ENCODE peak calls at places on chromosomes 2 and 18, in nine cellular contexts. One of them, this sample, is unnamed.

GRCh38 chr18:64438178-64438577 is 289.3 kb upstream of the LINC00305 start:
- DNase-seq in iris pigment epithelial cell: no peak
- DNase-seq in NCI-H1436: no peak
- DNase-seq in astrocyte: no peak
- DNase-seq in iPS DF 6.9: no peak
- DNase-seq in smooth muscle cell of the brain vasculature: no peak
- DNase-seq in activated CD8-positive, alpha-beta memory T cell treated with anti-CD3 and anti-CD28 coated beads for 24 hours: no peak
- DNase-seq in HT1080: no peak
- DNase-seq in C1 segment of cervical spinal cord: no peak
- DNase-seq in this sample: no peak

GRCh38 chr2:162301151-162301804 is 17.2 kb downstream of the IFIH1 start:
- DNase-seq in iris pigment epithelial cell: peak
- DNase-seq in NCI-H1436: peak
- DNase-seq in astrocyte: peak
- DNase-seq in iPS DF 6.9: no peak
- DNase-seq in smooth muscle cell of the brain vasculature: peak
- DNase-seq in activated CD8-positive, alpha-beta memory T cell treated with anti-CD3 and anti-CD28 coated beads for 24 hours: peak
- DNase-seq in HT1080: peak
- DNase-seq in C1 segment of cervical spinal cord: peak
- DNase-seq in this sample: peak

GRCh38 chr2:168583710-168584521 is 127.8 kb downstream of the CERS6 start:
- DNase-seq in iris pigment epithelial cell: peak
- DNase-seq in NCI-H1436: no peak
- DNase-seq in astrocyte: peak
- DNase-seq in iPS DF 6.9: no peak
- DNase-seq in smooth muscle cell of the brain vasculature: no peak
- DNase-seq in activated CD8-positive, alpha-beta memory T cell treated with anti-CD3 and anti-CD28 coated beads for 24 hours: no peak
- DNase-seq in HT1080: peak
- DNase-seq in C1 segment of cervical spinal cord: no peak
- DNase-seq in this sample: no peak

GRCh38 chr2:101823347-101823791 is 125.9 kb downstream of the MAP4K4 start:
- DNase-seq in iris pigment epithelial cell: peak
- DNase-seq in NCI-H1436: no peak
- DNase-seq in astrocyte: peak
- DNase-seq in iPS DF 6.9: no peak
- DNase-seq in smooth muscle cell of the brain vasculature: no peak
- DNase-seq in activated CD8-positive, alpha-beta memory T cell treated with anti-CD3 and anti-CD28 coated beads for 24 hours: peak
- DNase-seq in HT1080: peak
- DNase-seq in C1 segment of cervical spinal cord: peak
- DNase-seq in this sample: peak

GRCh38 chr2:67165141-67165990 is 231.8 kb upstream of the ETAA1 start:
- DNase-seq in iris pigment epithelial cell: no peak
- DNase-seq in NCI-H1436: no peak
- DNase-seq in astrocyte: peak
- DNase-seq in iPS DF 6.9: no peak
- DNase-seq in smooth muscle cell of the brain vasculature: no peak
- DNase-seq in activated CD8-positive, alpha-beta memory T cell treated with anti-CD3 and anti-CD28 coated beads for 24 hours: no peak
- DNase-seq in HT1080: no peak
- DNase-seq in C1 segment of cervical spinal cord: no peak
- DNase-seq in this sample: no peak

GRCh38 chr2:11495844-11496271 is 29.9 kb upstream of the E2F6 start:
- DNase-seq in iris pigment epithelial cell: peak
- DNase-seq in NCI-H1436: no peak
- DNase-seq in astrocyte: no peak
- DNase-seq in iPS DF 6.9: no peak
- DNase-seq in smooth muscle cell of the brain vasculature: no peak
- DNase-seq in activated CD8-positive, alpha-beta memory T cell treated with anti-CD3 and anti-CD28 coated beads for 24 hours: peak
- DNase-seq in HT1080: no peak
- DNase-seq in C1 segment of cervical spinal cord: peak
- DNase-seq in this sample: peak

GRCh38 chr2:181573140-181573736 is 83.7 kb downstream of the CERKL start:
- DNase-seq in iris pigment epithelial cell: peak
- DNase-seq in NCI-H1436: peak
- DNase-seq in astrocyte: peak
- DNase-seq in iPS DF 6.9: no peak
- DNase-seq in smooth muscle cell of the brain vasculature: peak
- DNase-seq in activated CD8-positive, alpha-beta memory T cell treated with anti-CD3 and anti-CD28 coated beads for 24 hours: no peak
- DNase-seq in HT1080: peak
- DNase-seq in C1 segment of cervical spinal cord: no peak
- DNase-seq in this sample: no peak

GRCh38 chr18:36627616-36628015 is 201.2 kb downstream of the TPGS2 start:
- DNase-seq in iris pigment epithelial cell: no peak
- DNase-seq in NCI-H1436: no peak
- DNase-seq in astrocyte: no peak
- DNase-seq in iPS DF 6.9: no peak
- DNase-seq in smooth muscle cell of the brain vasculature: no peak
- DNase-seq in activated CD8-positive, alpha-beta memory T cell treated with anti-CD3 and anti-CD28 coated beads for 24 hours: no peak
- DNase-seq in HT1080: no peak
- DNase-seq in C1 segment of cervical spinal cord: no peak
- DNase-seq in this sample: no peak

GRCh38 chr2:239227661-239228371 is 173.0 kb downstream of the HDAC4 start:
- DNase-seq in iris pigment epithelial cell: no peak
- DNase-seq in NCI-H1436: no peak
- DNase-seq in astrocyte: peak
- DNase-seq in iPS DF 6.9: no peak
- DNase-seq in smooth muscle cell of the brain vasculature: peak
- DNase-seq in activated CD8-positive, alpha-beta memory T cell treated with anti-CD3 and anti-CD28 coated beads for 24 hours: no peak
- DNase-seq in HT1080: no peak
- DNase-seq in C1 segment of cervical spinal cord: no peak
- DNase-seq in this sample: no peak

GRCh38 chr2:209495855-209496585 is 72.2 kb downstream of the MAP2 start:
- DNase-seq in iris pigment epithelial cell: peak
- DNase-seq in NCI-H1436: no peak
- DNase-seq in astrocyte: peak
- DNase-seq in iPS DF 6.9: no peak
- DNase-seq in smooth muscle cell of the brain vasculature: peak
- DNase-seq in activated CD8-positive, alpha-beta memory T cell treated with anti-CD3 and anti-CD28 coated beads for 24 hours: no peak
- DNase-seq in HT1080: peak
- DNase-seq in C1 segment of cervical spinal cord: no peak
- DNase-seq in this sample: no peak

GRCh38 chr2:198890490-198890889 is 567.2 kb downstream of the SATB2 start:
- DNase-seq in iris pigment epithelial cell: no peak
- DNase-seq in NCI-H1436: no peak
- DNase-seq in astrocyte: no peak
- DNase-seq in iPS DF 6.9: no peak
- DNase-seq in smooth muscle cell of the brain vasculature: no peak
- DNase-seq in activated CD8-positive, alpha-beta memory T cell treated with anti-CD3 and anti-CD28 coated beads for 24 hours: no peak
- DNase-seq in HT1080: no peak
- DNase-seq in C1 segment of cervical spinal cord: no peak
- DNase-seq in this sample: no peak

GRCh38 chr18:13611616-13612110 is 114.7 kb downstream of the FAM210A start:
- DNase-seq in iris pigment epithelial cell: peak
- DNase-seq in NCI-H1436: no peak
- DNase-seq in astrocyte: peak
- DNase-seq in iPS DF 6.9: no peak
- DNase-seq in smooth muscle cell of the brain vasculature: no peak
- DNase-seq in activated CD8-positive, alpha-beta memory T cell treated with anti-CD3 and anti-CD28 coated beads for 24 hours: no peak
- DNase-seq in HT1080: peak
- DNase-seq in C1 segment of cervical spinal cord: peak
- DNase-seq in this sample: peak

GRCh38 chr2:15745907-15746306 is 154.2 kb downstream of the DDX1 start:
- DNase-seq in iris pigment epithelial cell: no peak
- DNase-seq in NCI-H1436: no peak
- DNase-seq in astrocyte: no peak
- DNase-seq in iPS DF 6.9: no peak
- DNase-seq in smooth muscle cell of the brain vasculature: no peak
- DNase-seq in activated CD8-positive, alpha-beta memory T cell treated with anti-CD3 and anti-CD28 coated beads for 24 hours: no peak
- DNase-seq in HT1080: no peak
- DNase-seq in C1 segment of cervical spinal cord: no peak
- DNase-seq in this sample: no peak

GRCh38 chr2:150042844-150043503 is 444.5 kb downstream of the RND3 start:
- DNase-seq in iris pigment epithelial cell: no peak
- DNase-seq in NCI-H1436: peak
- DNase-seq in astrocyte: no peak
- DNase-seq in iPS DF 6.9: no peak
- DNase-seq in smooth muscle cell of the brain vasculature: no peak
- DNase-seq in activated CD8-positive, alpha-beta memory T cell treated with anti-CD3 and anti-CD28 coated beads for 24 hours: no peak
- DNase-seq in HT1080: no peak
- DNase-seq in C1 segment of cervical spinal cord: no peak
- DNase-seq in this sample: no peak

GRCh38 chr2:19355931-19356544 is 2.4 kb downstream of the OSR1 start:
- DNase-seq in iris pigment epithelial cell: no peak
- DNase-seq in NCI-H1436: no peak
- DNase-seq in astrocyte: no peak
- DNase-seq in iPS DF 6.9: no peak
- DNase-seq in smooth muscle cell of the brain vasculature: no peak
- DNase-seq in activated CD8-positive, alpha-beta memory T cell treated with anti-CD3 and anti-CD28 coated beads for 24 hours: no peak
- DNase-seq in HT1080: no peak
- DNase-seq in C1 segment of cervical spinal cord: no peak
- DNase-seq in this sample: peak

GRCh38 chr2:68046642-68047240 is 16.1 kb downstream of the C1D start:
- DNase-seq in iris pigment epithelial cell: no peak
- DNase-seq in NCI-H1436: no peak
- DNase-seq in astrocyte: no peak
- DNase-seq in iPS DF 6.9: no peak
- DNase-seq in smooth muscle cell of the brain vasculature: no peak
- DNase-seq in activated CD8-positive, alpha-beta memory T cell treated with anti-CD3 and anti-CD28 coated beads for 24 hours: no peak
- DNase-seq in HT1080: no peak
- DNase-seq in C1 segment of cervical spinal cord: no peak
- DNase-seq in this sample: no peak

GRCh38 chr2:168538534-168538933 is 82.5 kb downstream of the CERS6 start:
- DNase-seq in iris pigment epithelial cell: no peak
- DNase-seq in NCI-H1436: no peak
- DNase-seq in astrocyte: peak
- DNase-seq in iPS DF 6.9: no peak
- DNase-seq in smooth muscle cell of the brain vasculature: no peak
- DNase-seq in activated CD8-positive, alpha-beta memory T cell treated with anti-CD3 and anti-CD28 coated beads for 24 hours: no peak
- DNase-seq in HT1080: peak
- DNase-seq in C1 segment of cervical spinal cord: no peak
- DNase-seq in this sample: no peak

GRCh38 chr2:26735096-26735495 is 29.0 kb upstream of the SLC35F6 start:
- DNase-seq in iris pigment epithelial cell: peak
- DNase-seq in NCI-H1436: no peak
- DNase-seq in astrocyte: peak
- DNase-seq in iPS DF 6.9: no peak
- DNase-seq in smooth muscle cell of the brain vasculature: peak
- DNase-seq in activated CD8-positive, alpha-beta memory T cell treated with anti-CD3 and anti-CD28 coated beads for 24 hours: no peak
- DNase-seq in HT1080: peak
- DNase-seq in C1 segment of cervical spinal cord: no peak
- DNase-seq in this sample: no peak

GRCh38 chr2:42962521-42962953 is 170.2 kb upstream of the HAAO start:
- DNase-seq in iris pigment epithelial cell: peak
- DNase-seq in NCI-H1436: no peak
- DNase-seq in astrocyte: no peak
- DNase-seq in iPS DF 6.9: no peak
- DNase-seq in smooth muscle cell of the brain vasculature: no peak
- DNase-seq in activated CD8-positive, alpha-beta memory T cell treated with anti-CD3 and anti-CD28 coated beads for 24 hours: no peak
- DNase-seq in HT1080: no peak
- DNase-seq in C1 segment of cervical spinal cord: no peak
- DNase-seq in this sample: no peak

GRCh38 chr2:146818122-146818521 is 1026.7 kb upstream of the ACVR2A start:
- DNase-seq in iris pigment epithelial cell: peak
- DNase-seq in NCI-H1436: no peak
- DNase-seq in astrocyte: peak
- DNase-seq in iPS DF 6.9: no peak
- DNase-seq in smooth muscle cell of the brain vasculature: no peak
- DNase-seq in activated CD8-positive, alpha-beta memory T cell treated with anti-CD3 and anti-CD28 coated beads for 24 hours: no peak
- DNase-seq in HT1080: peak
- DNase-seq in C1 segment of cervical spinal cord: no peak
- DNase-seq in this sample: no peak

GRCh38 chr18:64919971-64920370 is 771.1 kb upstream of the LINC00305 start:
- DNase-seq in iris pigment epithelial cell: no peak
- DNase-seq in NCI-H1436: no peak
- DNase-seq in astrocyte: no peak
- DNase-seq in iPS DF 6.9: no peak
- DNase-seq in smooth muscle cell of the brain vasculature: no peak
- DNase-seq in activated CD8-positive, alpha-beta memory T cell treated with anti-CD3 and anti-CD28 coated beads for 24 hours: no peak
- DNase-seq in HT1080: no peak
- DNase-seq in C1 segment of cervical spinal cord: no peak
- DNase-seq in this sample: no peak

GRCh38 chr2:99354060-99354459 is 16.9 kb downstream of the EIF5B start:
- DNase-seq in iris pigment epithelial cell: peak
- DNase-seq in NCI-H1436: no peak
- DNase-seq in astrocyte: peak
- DNase-seq in iPS DF 6.9: no peak
- DNase-seq in smooth muscle cell of the brain vasculature: no peak
- DNase-seq in activated CD8-positive, alpha-beta memory T cell treated with anti-CD3 and anti-CD28 coated beads for 24 hours: no peak
- DNase-seq in HT1080: no peak
- DNase-seq in C1 segment of cervical spinal cord: no peak
- DNase-seq in this sample: no peak

GRCh38 chr2:143684731-143685364 is 555.6 kb downstream of the ARHGAP15 start:
- DNase-seq in iris pigment epithelial cell: no peak
- DNase-seq in NCI-H1436: no peak
- DNase-seq in astrocyte: no peak
- DNase-seq in iPS DF 6.9: no peak
- DNase-seq in smooth muscle cell of the brain vasculature: no peak
- DNase-seq in activated CD8-positive, alpha-beta memory T cell treated with anti-CD3 and anti-CD28 coated beads for 24 hours: no peak
- DNase-seq in HT1080: no peak
- DNase-seq in C1 segment of cervical spinal cord: no peak
- DNase-seq in this sample: no peak

GRCh38 chr2:73037947-73038585 is 33.4 kb downstream of the SFXN5 start:
- DNase-seq in iris pigment epithelial cell: no peak
- DNase-seq in NCI-H1436: no peak
- DNase-seq in astrocyte: no peak
- DNase-seq in iPS DF 6.9: no peak
- DNase-seq in smooth muscle cell of the brain vasculature: no peak
- DNase-seq in activated CD8-positive, alpha-beta memory T cell treated with anti-CD3 and anti-CD28 coated beads for 24 hours: no peak
- DNase-seq in HT1080: no peak
- DNase-seq in C1 segment of cervical spinal cord: no peak
- DNase-seq in this sample: no peak

GRCh38 chr2:129008055-129008880 is 689.6 kb upstream of the HS6ST1 start:
- DNase-seq in iris pigment epithelial cell: no peak
- DNase-seq in NCI-H1436: no peak
- DNase-seq in astrocyte: no peak
- DNase-seq in iPS DF 6.9: no peak
- DNase-seq in smooth muscle cell of the brain vasculature: no peak
- DNase-seq in activated CD8-positive, alpha-beta memory T cell treated with anti-CD3 and anti-CD28 coated beads for 24 hours: no peak
- DNase-seq in HT1080: no peak
- DNase-seq in C1 segment of cervical spinal cord: no peak
- DNase-seq in this sample: no peak

GRCh38 chr2:200194746-200195145 is 111.7 kb upstream of the SPATS2L start:
- DNase-seq in iris pigment epithelial cell: no peak
- DNase-seq in NCI-H1436: no peak
- DNase-seq in astrocyte: no peak
- DNase-seq in iPS DF 6.9: no peak
- DNase-seq in smooth muscle cell of the brain vasculature: no peak
- DNase-seq in activated CD8-positive, alpha-beta memory T cell treated with anti-CD3 and anti-CD28 coated beads for 24 hours: no peak
- DNase-seq in HT1080: no peak
- DNase-seq in C1 segment of cervical spinal cord: no peak
- DNase-seq in this sample: no peak

GRCh38 chr2:15973446-15974202 is 33.3 kb downstream of the MYCN start:
- DNase-seq in iris pigment epithelial cell: no peak
- DNase-seq in NCI-H1436: no peak
- DNase-seq in astrocyte: no peak
- DNase-seq in iPS DF 6.9: no peak
- DNase-seq in smooth muscle cell of the brain vasculature: no peak
- DNase-seq in activated CD8-positive, alpha-beta memory T cell treated with anti-CD3 and anti-CD28 coated beads for 24 hours: no peak
- DNase-seq in HT1080: no peak
- DNase-seq in C1 segment of cervical spinal cord: no peak
- DNase-seq in this sample: no peak

GRCh38 chr18:76446321-76446720 is 48.7 kb downstream of the ZNF516 start:
- DNase-seq in iris pigment epithelial cell: no peak
- DNase-seq in NCI-H1436: no peak
- DNase-seq in astrocyte: no peak
- DNase-seq in iPS DF 6.9: no peak
- DNase-seq in smooth muscle cell of the brain vasculature: no peak
- DNase-seq in activated CD8-positive, alpha-beta memory T cell treated with anti-CD3 and anti-CD28 coated beads for 24 hours: peak
- DNase-seq in HT1080: no peak
- DNase-seq in C1 segment of cervical spinal cord: no peak
- DNase-seq in this sample: no peak

GRCh38 chr2:120287183-120288015 is 34.7 kb downstream of the RALB start:
- DNase-seq in iris pigment epithelial cell: peak
- DNase-seq in NCI-H1436: no peak
- DNase-seq in astrocyte: peak
- DNase-seq in iPS DF 6.9: no peak
- DNase-seq in smooth muscle cell of the brain vasculature: no peak
- DNase-seq in activated CD8-positive, alpha-beta memory T cell treated with anti-CD3 and anti-CD28 coated beads for 24 hours: no peak
- DNase-seq in HT1080: peak
- DNase-seq in C1 segment of cervical spinal cord: no peak
- DNase-seq in this sample: no peak

GRCh38 chr2:127085260-127085666 is 21.7 kb downstream of the BIN1 start:
- DNase-seq in iris pigment epithelial cell: no peak
- DNase-seq in NCI-H1436: no peak
- DNase-seq in astrocyte: peak
- DNase-seq in iPS DF 6.9: no peak
- DNase-seq in smooth muscle cell of the brain vasculature: no peak
- DNase-seq in activated CD8-positive, alpha-beta memory T cell treated with anti-CD3 and anti-CD28 coated beads for 24 hours: peak
- DNase-seq in HT1080: no peak
- DNase-seq in C1 segment of cervical spinal cord: no peak
- DNase-seq in this sample: no peak

GRCh38 chr2:178886006-178886405 is 78.8 kb upstream of the TTN start:
- DNase-seq in iris pigment epithelial cell: no peak
- DNase-seq in NCI-H1436: no peak
- DNase-seq in astrocyte: no peak
- DNase-seq in iPS DF 6.9: no peak
- DNase-seq in smooth muscle cell of the brain vasculature: no peak
- DNase-seq in activated CD8-positive, alpha-beta memory T cell treated with anti-CD3 and anti-CD28 coated beads for 24 hours: no peak
- DNase-seq in HT1080: peak
- DNase-seq in C1 segment of cervical spinal cord: no peak
- DNase-seq in this sample: no peak